ENCODE peak calls at places on chromosomes 6 and 20, in seven cellular contexts. P, C, L, X, S, U and H are unnamed samples. For H3K9me3, the result is how much of the 10 kb centered on the place peaks cover.

GRCh38 chr20:13205402-13205801 is 15.7 kb upstream of the ISM1 start:
- DNase-seq in P (no peak), C (no peak), L (no peak), X (no peak), S (no peak), U (no peak), H (no peak)

GRCh38 chr6:90466191-90466940 is 120.5 kb downstream of the MAP3K7 start:
- DNase-seq in P (no peak), C (no peak), L (no peak), X (no peak), S (no peak), U (no peak), H (no peak)

GRCh38 chr20:60261323-60261722 is 303.1 kb downstream of the CDH26 start:
- DNase-seq in P (no peak), C (no peak), L (no peak), X (no peak), S (no peak), U (no peak), H (no peak)

GRCh38 chr20:4171538-4172116 is 156.3 kb upstream of the RNF24 start:
- DNase-seq in P (no peak), C (no peak), L (no peak), X (no peak), S (no peak), U (no peak), H (no peak)

GRCh38 chr6:158285321-158285960 is 26.8 kb upstream of the TULP4 start:
- DNase-seq in P (no peak), C (no peak), L (no peak), X (no peak), S (no peak), U (no peak), H (no peak)

GRCh38 chr6:138869343-138869742 is 73.5 kb downstream of the ECT2L start:
- DNase-seq in P (no peak), C (no peak), L (no peak), X (no peak), S (no peak), U (no peak), H (no peak)

GRCh38 chr6:73870907-73871306 is 174.9 kb downstream of the CD109 start:
- DNase-seq in P (no peak), C (no peak), L (no peak), X (no peak), S (no peak), U (no peak), H (no peak)

GRCh38 chr6:109441069-109441816 is 719 bp downstream of the SMPD2 start:
- DNase-seq in P (peak), C (peak), L (no peak), X (no peak), S (peak), U (no peak), H (no peak)

GRCh38 chr6:4615891-4616290 is 160.3 kb upstream of the CDYL start:
- DNase-seq in P (no peak), C (no peak), L (no peak), X (no peak), S (no peak), U (no peak), H (no peak)

GRCh38 chr6:30914854-30915590 is 984 bp downstream of the VARS2 start:
- DNase-seq in P (no peak), C (peak), L (no peak), X (no peak), S (no peak), U (no peak), H (no peak)

GRCh38 chr6:31083742-31084354 is 28.5 kb downstream of the C6orf15 start:
- DNase-seq in P (peak), C (no peak), L (peak), X (peak), S (no peak), U (no peak), H (no peak)

GRCh38 chr6:89355511-89356185 is 3.1 kb upstream of the UBE2J1 start:
- DNase-seq in P (no peak), C (no peak), L (no peak), X (no peak), S (no peak), U (no peak), H (no peak)

GRCh38 chr6:50952092-50952932 is 133.6 kb downstream of the TFAP2B start:
- DNase-seq in P (no peak), C (no peak), L (no peak), X (no peak), S (no peak), U (no peak), H (no peak)

GRCh38 chr6:144408151-144408550 is 123.0 kb downstream of the UTRN start:
- DNase-seq in P (no peak), C (no peak), L (no peak), X (no peak), S (no peak), U (no peak), H (no peak)

GRCh38 chr20:10596726-10597125 is 77.1 kb downstream of the JAG1 start:
- DNase-seq in P (no peak), C (no peak), L (peak), X (no peak), S (no peak), U (no peak), H (no peak)

GRCh38 chr20:63891061-63892002 is 3.6 kb upstream of the DNAJC5 start:
- DNase-seq in P (no peak), C (no peak), L (no peak), X (no peak), S (no peak), U (no peak), H (no peak)

GRCh38 chr20:17898548-17898994 is 70.0 kb downstream of the SNX5 start:
- DNase-seq in P (peak), C (peak), L (peak), X (peak), S (peak), U (peak), H (no peak)

GRCh38 chr20:8223096-8223870 is 91.2 kb downstream of the PLCB1 start:
- DNase-seq in P (no peak), C (no peak), L (no peak), X (no peak), S (no peak), U (no peak), H (no peak)
- H3K4me3 ChIP-seq in P (no peak), C (no peak), L (no peak), X (no peak), S (no peak), U (no peak), H (no peak)

DNA sequence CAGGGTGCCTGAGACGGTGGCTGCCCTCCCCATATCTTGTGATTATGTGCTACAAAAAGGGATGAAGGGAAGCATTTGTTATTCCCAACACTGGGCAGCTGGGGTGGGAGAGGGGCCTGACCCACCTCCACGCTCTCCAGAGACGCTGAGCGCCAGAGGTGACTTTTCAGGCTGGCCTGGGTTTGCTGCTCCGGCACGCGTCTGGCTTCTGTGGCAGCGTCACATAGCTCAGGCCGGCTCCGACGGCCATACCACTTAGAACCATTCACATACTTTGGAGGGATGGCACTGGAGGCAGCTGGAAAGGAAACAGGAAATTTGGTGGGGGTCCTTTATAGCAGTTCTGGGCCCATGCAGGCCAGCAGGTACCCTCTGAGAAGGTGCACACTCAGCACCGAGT is 72.6 kb downstream of the NINL start:
- DNase-seq in P (no peak), C (no peak), L (no peak), X (no peak), S (no peak), U (no peak), H (no peak)
- H3K9me3 ChIP-seq in P (under half), C (under half), L (under half), X (under half), S (under half), U (under half), H (under half)

GRCh38 chr6:108167449-108167903 is 1.7 kb downstream of the NR2E1 start:
- DNase-seq in P (no peak), C (no peak), L (no peak), X (no peak), S (no peak), U (no peak), H (no peak)
- H3K4me3 ChIP-seq in P (no peak), C (no peak), L (no peak), X (no peak), S (no peak), U (no peak), H (no peak)

GRCh38 chr20:7210910-7211309 is 443.4 kb downstream of the BMP2 start:
- DNase-seq in P (no peak), C (no peak), L (no peak), X (no peak), S (no peak), U (no peak), H (no peak)
- H3K9me3 ChIP-seq in P (under half), C (under half), L (under half), X (under half), S (under half), U (under half), H (under half)

GRCh38 chr6:10555625-10556309 is 34.6 kb downstream of the GCNT2 start:
- DNase-seq in P (peak), C (no peak), L (peak), X (no peak), S (peak), U (no peak), H (no peak)
- H3K4me3 ChIP-seq in P (peak), C (no peak), L (peak), X (no peak), S (peak), U (peak), H (peak)

GRCh38 chr20:46626799-46627198 is 24.5 kb downstream of the SLC13A3 start:
- DNase-seq in P (no peak), C (no peak), L (no peak), X (no peak), S (no peak), U (no peak), H (no peak)
- H3K9me3 ChIP-seq in P (under half), C (under half), L (under half), X (under half), S (under half), U (under half), H (under half)

GRCh38 chr6:71287926-71288227 is 734 bp upstream of the OGFRL1 start:
- DNase-seq in P (no peak), C (no peak), L (no peak), X (no peak), S (no peak), U (no peak), H (no peak)
- H3K4me3 ChIP-seq in P (peak), C (peak), L (peak), X (peak), S (no peak), U (peak), H (peak)

DNA sequence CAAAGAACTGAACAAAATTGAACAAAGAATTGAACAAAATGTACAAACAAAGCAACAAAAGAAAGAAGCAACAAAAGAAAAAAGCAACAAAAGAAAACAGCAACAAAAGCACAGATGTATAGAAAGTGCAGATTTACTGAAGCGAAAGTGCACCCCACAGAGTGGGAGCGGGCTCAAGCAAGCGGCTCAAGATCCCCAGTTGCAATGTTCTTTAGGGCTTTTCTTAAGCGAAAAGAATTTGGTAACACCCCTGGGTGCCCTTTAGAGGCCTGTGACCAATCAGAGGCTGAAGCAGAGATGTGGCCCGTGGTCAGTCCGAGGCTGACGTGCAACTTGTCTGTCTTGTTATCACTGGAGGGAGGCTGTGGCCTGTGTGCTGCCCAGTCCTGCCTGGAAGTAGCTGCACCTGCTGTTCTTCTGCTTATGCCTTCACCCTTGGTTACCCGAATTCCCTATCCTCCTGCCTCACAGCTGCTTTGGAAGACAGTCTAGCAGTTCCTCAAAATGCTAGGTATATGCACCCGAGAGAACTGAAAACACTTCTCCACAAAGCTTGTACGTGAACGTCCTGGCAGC is 13.2 kb upstream of the KIF25 start:
- DNase-seq in P (no peak), C (no peak), L (no peak), X (no peak), S (no peak), U (no peak), H (no peak)
- H3K9me3 ChIP-seq in P (under half), C (under half), L (under half), X (under half), S (under half), U (under half), H (under half)

DNA sequence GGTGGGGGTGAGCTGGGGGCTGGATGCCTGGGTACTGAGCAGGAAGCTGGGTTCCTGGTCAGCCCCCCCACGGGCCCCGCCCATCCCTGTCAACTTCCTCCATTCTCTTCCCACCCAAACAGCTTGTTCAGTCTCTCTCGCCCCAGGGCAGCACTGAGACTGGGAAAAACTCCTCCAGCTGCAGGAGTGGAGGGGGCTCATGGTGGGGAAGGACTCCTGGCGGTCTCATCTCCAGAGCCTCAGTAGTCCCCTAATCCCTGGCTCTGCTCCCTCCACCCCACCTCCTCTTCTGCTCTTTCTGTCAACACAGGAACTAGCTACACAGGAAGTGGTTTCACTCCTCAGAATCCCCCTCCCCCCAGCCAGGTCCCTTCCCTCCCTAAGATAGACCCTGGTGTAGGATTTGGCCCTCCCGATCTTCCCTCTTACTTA is at the start of gene GPSM3:
- DNase-seq in P (peak), C (peak), L (peak), X (no peak), S (no peak), U (no peak), H (no peak)
- H3K4me3 ChIP-seq in P (peak), C (peak), L (peak), X (no peak), S (no peak), U (no peak), H (peak)